ENCODE peak calls at places on chromosomes 1 and 21, in five cellular contexts. One of them, this sample, is unnamed.

GRCh38 chr1:119394085-119394484 is 20.9 kb upstream of the HSD3B2 start:
- DNase-seq in brain microvascular endothelial cell: no peak
- DNase-seq in upper lobe of left lung: no peak
- DNase-seq in neural progenitor cell: no peak
- DNase-seq in CD4-positive, alpha-beta T cell: no peak
- DNase-seq in this sample: no peak

GRCh38 chr1:244065960-244066388 is 14.9 kb downstream of the ZBTB18 start:
- DNase-seq in brain microvascular endothelial cell: no peak
- DNase-seq in upper lobe of left lung: no peak
- DNase-seq in neural progenitor cell: no peak
- DNase-seq in CD4-positive, alpha-beta T cell: no peak
- DNase-seq in this sample: no peak

GRCh38 chr1:219757890-219758289 is 145.0 kb upstream of the ZC3H11B start:
- DNase-seq in brain microvascular endothelial cell: peak; percentile 28
- DNase-seq in upper lobe of left lung: peak; percentile 8
- DNase-seq in neural progenitor cell: no peak
- DNase-seq in CD4-positive, alpha-beta T cell: no peak
- DNase-seq in this sample: no peak

GRCh38 chr1:245516178-245516829 is 361.5 kb downstream of the KIF26B start:
- DNase-seq in brain microvascular endothelial cell: no peak
- DNase-seq in upper lobe of left lung: no peak
- DNase-seq in neural progenitor cell: peak; percentile 36
- DNase-seq in CD4-positive, alpha-beta T cell: no peak
- DNase-seq in this sample: no peak

GRCh38 chr21:45029298-45029967 is 44.9 kb upstream of the ADARB1 start:
- DNase-seq in brain microvascular endothelial cell: peak; percentile 45
- DNase-seq in upper lobe of left lung: no peak
- DNase-seq in neural progenitor cell: peak; percentile 79
- DNase-seq in CD4-positive, alpha-beta T cell: no peak
- DNase-seq in this sample: no peak

GRCh38 chr1:155379180-155379876 is 58.6 kb downstream of the RUSC1 start:
- DNase-seq in brain microvascular endothelial cell: peak; percentile 62
- DNase-seq in upper lobe of left lung: no peak
- DNase-seq in neural progenitor cell: no peak
- DNase-seq in CD4-positive, alpha-beta T cell: no peak
- DNase-seq in this sample: no peak

GRCh38 chr1:4674676-4675075 is 20.3 kb downstream of the AJAP1 start:
- DNase-seq in brain microvascular endothelial cell: no peak
- DNase-seq in upper lobe of left lung: no peak
- DNase-seq in neural progenitor cell: no peak
- DNase-seq in CD4-positive, alpha-beta T cell: no peak
- DNase-seq in this sample: no peak

GRCh38 chr1:206739411-206740076 is 31.0 kb upstream of the IL19 start:
- DNase-seq in brain microvascular endothelial cell: no peak
- DNase-seq in upper lobe of left lung: no peak
- DNase-seq in neural progenitor cell: no peak
- DNase-seq in CD4-positive, alpha-beta T cell: no peak
- DNase-seq in this sample: no peak

GRCh38 chr1:55050283-55050682 is 10.9 kb downstream of the PCSK9 start:
- DNase-seq in brain microvascular endothelial cell: peak; percentile 52
- DNase-seq in upper lobe of left lung: no peak
- DNase-seq in neural progenitor cell: no peak
- DNase-seq in CD4-positive, alpha-beta T cell: no peak
- DNase-seq in this sample: no peak

GRCh38 chr1:38829368-38829767 is 30.2 kb downstream of the RRAGC start:
- DNase-seq in brain microvascular endothelial cell: no peak
- DNase-seq in upper lobe of left lung: no peak
- DNase-seq in neural progenitor cell: no peak
- DNase-seq in CD4-positive, alpha-beta T cell: no peak
- DNase-seq in this sample: no peak

GRCh38 chr21:21688877-21689276 is 690.7 kb downstream of the NCAM2 start:
- DNase-seq in brain microvascular endothelial cell: no peak
- DNase-seq in upper lobe of left lung: no peak
- DNase-seq in neural progenitor cell: peak; percentile 67
- DNase-seq in CD4-positive, alpha-beta T cell: no peak
- DNase-seq in this sample: no peak

GRCh38 chr1:153553691-153554608 is 4.9 kb upstream of the S100A3 start:
- DNase-seq in brain microvascular endothelial cell: no peak
- DNase-seq in upper lobe of left lung: no peak
- DNase-seq in neural progenitor cell: no peak
- DNase-seq in CD4-positive, alpha-beta T cell: no peak
- DNase-seq in this sample: no peak

GRCh38 chr1:243791586-243792267 is 58.3 kb downstream of the AKT3 start:
- DNase-seq in brain microvascular endothelial cell: no peak
- DNase-seq in upper lobe of left lung: no peak
- DNase-seq in neural progenitor cell: no peak
- DNase-seq in CD4-positive, alpha-beta T cell: no peak
- DNase-seq in this sample: no peak

GRCh38 chr1:35505911-35506798 is 51.0 kb downstream of the KIAA0319L start:
- DNase-seq in brain microvascular endothelial cell: peak; percentile 92
- DNase-seq in upper lobe of left lung: no peak
- DNase-seq in neural progenitor cell: no peak
- DNase-seq in CD4-positive, alpha-beta T cell: peak; percentile 50
- DNase-seq in this sample: no peak

GRCh38 chr1:159247266-159247665 is 42.6 kb downstream of the ACKR1 start:
- DNase-seq in brain microvascular endothelial cell: no peak
- DNase-seq in upper lobe of left lung: no peak
- DNase-seq in neural progenitor cell: no peak
- DNase-seq in CD4-positive, alpha-beta T cell: no peak
- DNase-seq in this sample: no peak

GRCh38 chr1:81679972-81680371 is 120.8 kb upstream of the ADGRL2 start:
- DNase-seq in brain microvascular endothelial cell: no peak
- DNase-seq in upper lobe of left lung: no peak
- DNase-seq in neural progenitor cell: peak; percentile 82
- DNase-seq in CD4-positive, alpha-beta T cell: no peak
- DNase-seq in this sample: no peak

GRCh38 chr1:7624791-7625355 is 146.2 kb upstream of the VAMP3 start:
- DNase-seq in brain microvascular endothelial cell: no peak
- DNase-seq in upper lobe of left lung: no peak
- DNase-seq in neural progenitor cell: no peak
- DNase-seq in CD4-positive, alpha-beta T cell: no peak
- DNase-seq in this sample: no peak

GRCh38 chr1:32247983-32248889 is 1.2 kb downstream of the FAM167B start:
- DNase-seq in brain microvascular endothelial cell: peak; percentile 63
- DNase-seq in upper lobe of left lung: peak; percentile 97
- DNase-seq in neural progenitor cell: peak; percentile 91
- DNase-seq in CD4-positive, alpha-beta T cell: peak; percentile 58
- DNase-seq in this sample: peak; percentile 71

GRCh38 chr1:50969611-50970507 is at the start of gene CDKN2C:
- DNase-seq in brain microvascular endothelial cell: peak; percentile 70
- DNase-seq in upper lobe of left lung: no peak
- DNase-seq in neural progenitor cell: peak; percentile 77
- DNase-seq in CD4-positive, alpha-beta T cell: peak; percentile 47
- DNase-seq in this sample: no peak

GRCh38 chr1:43358121-43358745 is 548 bp upstream of the CDC20 start:
- DNase-seq in brain microvascular endothelial cell: no peak
- DNase-seq in upper lobe of left lung: peak; percentile 97
- DNase-seq in neural progenitor cell: peak; percentile 75
- DNase-seq in CD4-positive, alpha-beta T cell: no peak
- DNase-seq in this sample: peak; percentile 57

GRCh38 chr21:33587792-33588484 is 546 bp downstream of the DONSON start:
- DNase-seq in brain microvascular endothelial cell: peak; percentile 10
- DNase-seq in upper lobe of left lung: no peak
- DNase-seq in neural progenitor cell: peak; percentile 64
- DNase-seq in CD4-positive, alpha-beta T cell: no peak
- DNase-seq in this sample: no peak

GRCh38 chr1:243917177-243917862 is 67.3 kb upstream of the AKT3 start:
- DNase-seq in brain microvascular endothelial cell: peak; percentile 85
- DNase-seq in upper lobe of left lung: peak; percentile 87
- DNase-seq in neural progenitor cell: peak; percentile 95
- DNase-seq in CD4-positive, alpha-beta T cell: no peak
- DNase-seq in this sample: peak; percentile 65

GRCh38 chr1:206933333-206933945 is 11.7 kb upstream of the FCMR start:
- DNase-seq in brain microvascular endothelial cell: no peak
- DNase-seq in upper lobe of left lung: no peak
- DNase-seq in neural progenitor cell: peak; percentile 57
- DNase-seq in CD4-positive, alpha-beta T cell: peak; percentile 57
- DNase-seq in this sample: no peak

GRCh38 chr1:7046314-7046713 is 261.1 kb downstream of the CAMTA1 start:
- DNase-seq in brain microvascular endothelial cell: peak; percentile 66
- DNase-seq in upper lobe of left lung: no peak
- DNase-seq in neural progenitor cell: peak; percentile 81
- DNase-seq in CD4-positive, alpha-beta T cell: no peak
- DNase-seq in this sample: no peak

GRCh38 chr1:41399148-41399795 is 38.0 kb downstream of the FOXO6 start:
- DNase-seq in brain microvascular endothelial cell: no peak
- DNase-seq in upper lobe of left lung: no peak
- DNase-seq in neural progenitor cell: peak; percentile 76
- DNase-seq in CD4-positive, alpha-beta T cell: no peak
- DNase-seq in this sample: no peak

GRCh38 chr1:81554534-81554933 is 246.2 kb upstream of the ADGRL2 start:
- DNase-seq in brain microvascular endothelial cell: no peak
- DNase-seq in upper lobe of left lung: no peak
- DNase-seq in neural progenitor cell: no peak
- DNase-seq in CD4-positive, alpha-beta T cell: no peak
- DNase-seq in this sample: no peak

GRCh38 chr1:176670853-176671252 is 207.9 kb downstream of the PAPPA2 start:
- DNase-seq in brain microvascular endothelial cell: no peak
- DNase-seq in upper lobe of left lung: no peak
- DNase-seq in neural progenitor cell: no peak
- DNase-seq in CD4-positive, alpha-beta T cell: no peak
- DNase-seq in this sample: no peak

GRCh38 chr1:16971330-16972209 is 8.8 kb downstream of the MFAP2 start:
- DNase-seq in brain microvascular endothelial cell: no peak
- DNase-seq in upper lobe of left lung: peak; percentile 75
- DNase-seq in neural progenitor cell: peak; percentile 85
- DNase-seq in CD4-positive, alpha-beta T cell: no peak
- DNase-seq in this sample: no peak

GRCh38 chr1:67572217-67572593 is 112.8 kb upstream of the GADD45A start:
- DNase-seq in brain microvascular endothelial cell: no peak
- DNase-seq in upper lobe of left lung: no peak
- DNase-seq in neural progenitor cell: no peak
- DNase-seq in CD4-positive, alpha-beta T cell: no peak
- DNase-seq in this sample: no peak

GRCh38 chr1:35717911-35718476 is 690 bp downstream of the C1orf216 start:
- DNase-seq in brain microvascular endothelial cell: peak; percentile 64
- DNase-seq in upper lobe of left lung: no peak
- DNase-seq in neural progenitor cell: peak; percentile 41
- DNase-seq in CD4-positive, alpha-beta T cell: no peak
- DNase-seq in this sample: no peak

GRCh38 chr21:29777155-29777554 is 162.6 kb downstream of the GRIK1 start:
- DNase-seq in brain microvascular endothelial cell: no peak
- DNase-seq in upper lobe of left lung: no peak
- DNase-seq in neural progenitor cell: no peak
- DNase-seq in CD4-positive, alpha-beta T cell: no peak
- DNase-seq in this sample: no peak

GRCh38 chr1:205711105-205712048 is 31.1 kb upstream of the SLC45A3 start:
- DNase-seq in brain microvascular endothelial cell: peak; percentile 84
- DNase-seq in upper lobe of left lung: no peak
- DNase-seq in neural progenitor cell: peak; percentile 92
- DNase-seq in CD4-positive, alpha-beta T cell: peak; percentile 51
- DNase-seq in this sample: no peak

GRCh38 chr1:12127206-12127810 is 39.5 kb upstream of the TNFRSF1B start:
- DNase-seq in brain microvascular endothelial cell: no peak
- DNase-seq in upper lobe of left lung: no peak
- DNase-seq in neural progenitor cell: no peak
- DNase-seq in CD4-positive, alpha-beta T cell: no peak
- DNase-seq in this sample: no peak

GRCh38 chr1:246219508-246220030 is 287.5 kb downstream of the SMYD3 start:
- DNase-seq in brain microvascular endothelial cell: no peak
- DNase-seq in upper lobe of left lung: no peak
- DNase-seq in neural progenitor cell: peak; percentile 72
- DNase-seq in CD4-positive, alpha-beta T cell: no peak
- DNase-seq in this sample: no peak

GRCh38 chr1:104120488-104120887 is 370.8 kb downstream of the AMY1C start:
- DNase-seq in brain microvascular endothelial cell: no peak
- DNase-seq in upper lobe of left lung: no peak
- DNase-seq in neural progenitor cell: no peak
- DNase-seq in CD4-positive, alpha-beta T cell: no peak
- DNase-seq in this sample: no peak
- TF ChIP-seq CTCF in brain microvascular endothelial cell: no peak
- TF ChIP-seq CTCF in upper lobe of left lung: no peak
- TF ChIP-seq CTCF in neural progenitor cell: peak; percentile 43
- TF ChIP-seq CTCF in CD4-positive, alpha-beta T cell: no peak
- TF ChIP-seq CTCF in this sample: peak; percentile 34

GRCh38 chr1:163820748-163821147 is 499.0 kb downstream of the NUF2 start:
- DNase-seq in brain microvascular endothelial cell: no peak
- DNase-seq in upper lobe of left lung: no peak
- DNase-seq in neural progenitor cell: no peak
- DNase-seq in CD4-positive, alpha-beta T cell: no peak
- DNase-seq in this sample: no peak
- TF ChIP-seq CTCF in brain microvascular endothelial cell: no peak
- TF ChIP-seq CTCF in upper lobe of left lung: no peak
- TF ChIP-seq CTCF in neural progenitor cell: peak; percentile 6
- TF ChIP-seq CTCF in CD4-positive, alpha-beta T cell: no peak
- TF ChIP-seq CTCF in this sample: no peak

GRCh38 chr21:19986396-19986795 is 1011.8 kb upstream of the NCAM2 start:
- DNase-seq in brain microvascular endothelial cell: no peak
- DNase-seq in upper lobe of left lung: no peak
- DNase-seq in neural progenitor cell: no peak
- DNase-seq in CD4-positive, alpha-beta T cell: no peak
- DNase-seq in this sample: no peak

GRCh38 chr21:19987671-19988070 is 1010.5 kb upstream of the NCAM2 start:
- DNase-seq in brain microvascular endothelial cell: no peak
- DNase-seq in upper lobe of left lung: no peak
- DNase-seq in neural progenitor cell: no peak
- DNase-seq in CD4-positive, alpha-beta T cell: no peak
- DNase-seq in this sample: no peak

DNA sequence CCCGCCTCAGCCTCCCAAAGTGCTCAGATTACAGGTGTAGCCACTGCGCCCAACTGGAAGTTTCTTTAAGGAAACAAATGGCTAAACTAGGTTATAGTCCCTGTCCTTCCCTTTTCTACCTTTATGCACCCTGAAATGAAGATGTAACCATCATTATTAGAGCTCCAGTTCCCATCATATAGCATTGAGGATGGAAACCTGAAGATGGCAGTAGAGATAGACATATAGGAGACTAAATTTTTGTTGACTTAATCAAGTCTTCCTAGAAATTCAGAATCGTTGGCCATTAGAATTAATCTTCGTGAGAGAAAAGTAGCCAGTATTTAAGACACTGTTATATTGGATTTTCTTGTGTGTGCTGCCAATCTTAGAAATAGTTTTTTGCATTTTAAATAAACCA is 1016.3 kb upstream of the NCAM2 start:
- DNase-seq in brain microvascular endothelial cell: no peak
- DNase-seq in upper lobe of left lung: no peak
- DNase-seq in neural progenitor cell: no peak
- DNase-seq in CD4-positive, alpha-beta T cell: no peak
- DNase-seq in this sample: no peak
- TF ChIP-seq CTCF in brain microvascular endothelial cell: no peak
- TF ChIP-seq CTCF in upper lobe of left lung: no peak
- TF ChIP-seq CTCF in neural progenitor cell: peak; percentile 39
- TF ChIP-seq CTCF in CD4-positive, alpha-beta T cell: no peak
- TF ChIP-seq CTCF in this sample: peak; percentile 14

GRCh38 chr1:215521279-215521678 is 45.8 kb upstream of the KCTD3 start:
- DNase-seq in brain microvascular endothelial cell: no peak
- DNase-seq in upper lobe of left lung: no peak
- DNase-seq in neural progenitor cell: no peak
- DNase-seq in CD4-positive, alpha-beta T cell: no peak
- DNase-seq in this sample: no peak

GRCh38 chr1:215523128-215523861 is 43.8 kb upstream of the KCTD3 start:
- DNase-seq in brain microvascular endothelial cell: no peak
- DNase-seq in upper lobe of left lung: no peak
- DNase-seq in neural progenitor cell: no peak
- DNase-seq in CD4-positive, alpha-beta T cell: no peak
- DNase-seq in this sample: no peak

GRCh38 chr1:215518594-215518993 is 48.5 kb upstream of the KCTD3 start:
- DNase-seq in brain microvascular endothelial cell: no peak
- DNase-seq in upper lobe of left lung: no peak
- DNase-seq in neural progenitor cell: no peak
- DNase-seq in CD4-positive, alpha-beta T cell: no peak
- DNase-seq in this sample: no peak

GRCh38 chr1:215517441-215517891 is 49.6 kb upstream of the KCTD3 start:
- DNase-seq in brain microvascular endothelial cell: peak; percentile 8
- DNase-seq in upper lobe of left lung: no peak
- DNase-seq in neural progenitor cell: peak; percentile 28
- DNase-seq in CD4-positive, alpha-beta T cell: no peak
- DNase-seq in this sample: no peak
- TF ChIP-seq CTCF in brain microvascular endothelial cell: peak; percentile 66
- TF ChIP-seq CTCF in upper lobe of left lung: no peak
- TF ChIP-seq CTCF in neural progenitor cell: peak; percentile 47
- TF ChIP-seq CTCF in CD4-positive, alpha-beta T cell: no peak
- TF ChIP-seq CTCF in this sample: peak; percentile 65

This sample was measured in D721Med.